ENCODE peak calls at places on chromosomes 1 and 21, in ten cellular contexts. G is ascending aorta, P is ovary, L is body of pancreas, W is breast epithelium, N is tibial nerve, M is Karpas-422, I is small intestine, Y is mesendoderm, R is Panc1. J is an unnamed sample. For H3K4me1, the result is how much of the 10 kb centered on the place peaks cover.

GRCh38 chr1:221913351-221913750 is 171.5 kb upstream of the DUSP10 start:
- DNase-seq in G (no peak), P (no peak), L (no peak), W (no peak), N (no peak), M (no peak), I (no peak), Y (no peak), R (no peak), J (no peak)

GRCh38 chr1:25468037-25468436 is 37.3 kb downstream of the MACO1 start:
- DNase-seq in G (no peak), P (no peak), L (peak), W (no peak), N (no peak), M (no peak), I (no peak), Y (no peak), R (no peak), J (no peak)

GRCh38 chr1:13803546-13804239 is 103.7 kb downstream of the PRDM2 start:
- DNase-seq in G (no peak), P (no peak), L (no peak), W (no peak), N (no peak), M (no peak), I (no peak), Y (peak), R (no peak), J (no peak)

GRCh38 chr1:73803380-73803779 is 394.6 kb downstream of the LRRIQ3 start:
- DNase-seq in G (no peak), P (no peak), L (no peak), W (no peak), N (no peak), M (no peak), I (peak), Y (no peak), R (no peak), J (no peak)

GRCh38 chr1:25688390-25689119 is 72.0 kb downstream of the MAN1C1 start:
- DNase-seq in G (no peak), P (no peak), L (no peak), W (no peak), N (no peak), M (no peak), I (peak), Y (no peak), R (no peak), J (no peak)

GRCh38 chr1:50265790-50266314 is 157.1 kb downstream of the ELAVL4 start:
- DNase-seq in G (no peak), P (no peak), L (no peak), W (peak), N (peak), M (no peak), I (no peak), Y (peak), R (no peak), J (no peak)

GRCh38 chr21:41753001-41753725 is 13.7 kb downstream of the RIPK4 start:
- DNase-seq in G (no peak), P (no peak), L (no peak), W (no peak), N (no peak), M (no peak), I (no peak), Y (no peak), R (no peak), J (no peak)

GRCh38 chr1:18396247-18396646 is 84.5 kb upstream of the KLHDC7A start:
- DNase-seq in G (no peak), P (no peak), L (no peak), W (no peak), N (no peak), M (no peak), I (no peak), Y (no peak), R (no peak), J (no peak)

GRCh38 chr1:62790716-62791115 is 6.8 kb downstream of the ATG4C start:
- DNase-seq in G (no peak), P (no peak), L (no peak), W (no peak), N (no peak), M (no peak), I (no peak), Y (no peak), R (no peak), J (no peak)

GRCh38 chr1:217525773-217526490 is 105.0 kb downstream of the GPATCH2 start:
- DNase-seq in G (no peak), P (no peak), L (no peak), W (no peak), N (no peak), M (no peak), I (no peak), Y (no peak), R (no peak), J (no peak)

GRCh38 chr1:214537219-214537618 is 14.2 kb downstream of the PTPN14 start:
- DNase-seq in G (no peak), P (no peak), L (no peak), W (no peak), N (no peak), M (no peak), I (no peak), Y (no peak), R (no peak), J (no peak)

DNA sequence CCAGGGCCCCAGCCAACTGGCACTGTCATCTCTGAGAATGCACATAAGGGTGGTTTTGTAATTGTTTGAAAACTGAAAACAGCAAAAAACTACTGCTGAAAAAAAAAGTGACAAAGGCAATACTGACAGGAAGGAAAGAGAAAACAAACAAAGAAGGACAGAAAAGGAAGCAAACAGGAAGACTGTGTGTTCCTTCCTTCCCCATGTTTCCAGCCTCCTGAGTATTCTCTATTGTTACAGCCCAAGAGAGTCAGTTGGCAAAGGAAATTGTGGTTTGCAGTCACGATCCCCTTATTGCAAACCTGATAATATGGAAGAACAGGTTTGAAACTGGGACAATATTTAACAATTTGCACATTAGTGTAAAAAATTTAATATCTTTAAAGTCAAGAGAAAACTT is 1177.6 kb downstream of the PLA2G4A start:
- DNase-seq in G (no peak), P (no peak), L (no peak), W (no peak), N (no peak), M (no peak), I (no peak), Y (no peak), R (no peak), J (no peak)
- H3K27ac ChIP-seq in G (no peak), P (no peak), L (no peak), W (no peak), N (no peak), M (no peak), I (no peak), Y (no peak), R (no peak), J (no peak)

GRCh38 chr1:204464701-204465100 is 29.9 kb downstream of the PIK3C2B start:
- DNase-seq in G (no peak), P (no peak), L (no peak), W (no peak), N (no peak), M (no peak), I (no peak), Y (no peak), R (no peak), J (no peak)
- H3K4me1 ChIP-seq in G (half or more), P (under half), L (under half), W (under half), N (under half), M (under half), I (under half), Y (under half), R (under half), J (under half)

GRCh38 chr1:157240495-157241184 is 102.4 kb upstream of the ETV3 start:
- DNase-seq in G (no peak), P (no peak), L (peak), W (no peak), N (no peak), M (no peak), I (peak), Y (peak), R (no peak), J (no peak)

GRCh38 chr1:157237522-157237921 is 99.3 kb upstream of the ETV3 start:
- DNase-seq in G (no peak), P (no peak), L (no peak), W (no peak), N (no peak), M (no peak), I (no peak), Y (no peak), R (no peak), J (no peak)

GRCh38 chr1:157239936-157240335 is 101.7 kb upstream of the ETV3 start:
- DNase-seq in G (no peak), P (no peak), L (no peak), W (no peak), N (no peak), M (no peak), I (no peak), Y (no peak), R (no peak), J (no peak)

GRCh38 chr1:157245823-157246222 is 107.6 kb upstream of the ETV3 start:
- DNase-seq in G (no peak), P (no peak), L (no peak), W (no peak), N (no peak), M (no peak), I (no peak), Y (no peak), R (no peak), J (no peak)

GRCh38 chr1:157241185-157241538 is 103.0 kb upstream of the ETV3 start:
- DNase-seq in G (no peak), P (no peak), L (no peak), W (no peak), N (no peak), M (no peak), I (no peak), Y (no peak), R (no peak), J (no peak)
- H3K4me3 ChIP-seq in G (no peak), P (no peak), L (no peak), W (no peak), N (no peak), M (no peak), I (no peak), Y (no peak), R (no peak), J (no peak)

DNA sequence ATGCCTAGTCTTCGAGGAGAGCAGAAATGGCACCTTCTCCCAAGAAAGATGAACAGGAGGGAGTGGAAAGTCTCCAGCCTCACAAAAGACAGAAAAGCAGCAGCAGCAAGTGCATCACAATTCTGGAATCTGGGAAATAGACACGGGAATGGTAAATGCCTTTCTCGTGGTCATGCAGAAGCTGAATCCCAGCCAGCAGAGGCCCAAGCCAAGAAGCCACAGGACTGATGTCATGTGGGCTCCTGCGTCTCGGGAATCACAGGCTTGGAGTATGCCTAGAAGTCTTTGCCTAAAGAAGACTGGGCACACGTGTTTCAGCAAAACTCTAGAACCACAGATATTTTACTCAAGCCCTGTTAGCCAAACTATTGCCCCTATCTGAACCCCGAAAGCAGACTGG is 260.3 kb upstream of the PLD5 start:
- DNase-seq in G (no peak), P (no peak), L (no peak), W (peak), N (no peak), M (no peak), I (no peak), Y (no peak), R (no peak), J (no peak)
- H3K27ac ChIP-seq in G (no peak), P (no peak), L (no peak), W (no peak), N (no peak), M (no peak), I (no peak), Y (no peak), R (no peak), J (no peak)

GRCh38 chr1:33032126-33032869 is 4.4 kb downstream of the AK2 start:
- DNase-seq in G (no peak), P (no peak), L (no peak), W (no peak), N (no peak), M (no peak), I (no peak), Y (no peak), R (no peak), J (no peak)

GRCh38 chr1:33031506-33031905 is 5.2 kb downstream of the AK2 start:
- DNase-seq in G (no peak), P (no peak), L (no peak), W (no peak), N (no peak), M (no peak), I (no peak), Y (no peak), R (no peak), J (no peak)

GRCh38 chr1:33039840-33040239 is 3.2 kb upstream of the AK2 start:
- DNase-seq in G (no peak), P (no peak), L (no peak), W (no peak), N (no peak), M (peak), I (no peak), Y (no peak), R (no peak), J (no peak)

GRCh38 chr1:33036526-33037503 is at the start of gene AK2:
- DNase-seq in G (peak), P (peak), L (peak), W (peak), N (peak), M (peak), I (peak), Y (peak), R (peak), J (peak)

DNA sequence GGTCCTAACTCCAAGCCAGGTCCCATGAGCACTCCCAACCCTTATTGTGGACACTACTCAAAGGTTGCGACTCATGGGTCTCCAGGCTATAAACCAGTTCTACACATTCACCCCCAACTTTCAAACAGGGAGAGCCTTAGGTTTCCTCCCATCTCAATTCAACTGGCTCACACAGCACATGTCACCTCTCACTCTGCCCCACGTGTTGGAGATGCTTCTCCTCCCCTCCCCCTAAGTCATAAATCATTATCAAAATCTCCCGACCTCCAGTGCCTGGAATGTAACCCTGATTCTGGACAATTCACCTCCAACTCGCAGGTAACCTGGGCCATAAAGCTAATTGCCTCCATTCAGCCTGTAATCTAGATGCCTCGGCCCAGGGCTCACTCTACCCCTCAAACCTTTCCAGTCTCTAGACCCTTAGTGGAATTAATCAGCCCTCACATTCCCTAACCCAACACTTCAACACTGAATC is 595 bp downstream of the AK2 start:
- DNase-seq in G (no peak), P (no peak), L (no peak), W (no peak), N (no peak), M (peak), I (peak), Y (peak), R (no peak), J (no peak)
- H3K4me1 ChIP-seq in G (under half), P (under half), L (under half), W (under half), N (under half), M (under half), I (under half), Y (under half), R (under half), J (under half)

GRCh38 chr1:115280073-115280472 is 58.0 kb downstream of the NGF start:
- DNase-seq in G (no peak), P (no peak), L (no peak), W (no peak), N (peak), M (no peak), I (no peak), Y (no peak), R (no peak), J (peak)
- H3K4me3 ChIP-seq in G (no peak), P (no peak), L (no peak), W (no peak), N (no peak), M (no peak), I (no peak), Y (no peak), R (no peak), J (no peak)

GRCh38 chr1:155121249-155121648 is 6.4 kb upstream of the EFNA1 start:
- DNase-seq in G (no peak), P (no peak), L (no peak), W (no peak), N (no peak), M (no peak), I (no peak), Y (no peak), R (no peak), J (no peak)

GRCh38 chr1:155123801-155124200 is 3.9 kb upstream of the EFNA1 start:
- DNase-seq in G (no peak), P (no peak), L (no peak), W (no peak), N (no peak), M (no peak), I (peak), Y (no peak), R (no peak), J (peak)

GRCh38 chr1:155117610-155118009 is 10.1 kb upstream of the EFNA1 start:
- DNase-seq in G (no peak), P (no peak), L (no peak), W (no peak), N (no peak), M (no peak), I (peak), Y (no peak), R (no peak), J (no peak)

GRCh38 chr1:155122308-155122707 is 5.4 kb upstream of the EFNA1 start:
- DNase-seq in G (no peak), P (no peak), L (no peak), W (no peak), N (no peak), M (no peak), I (no peak), Y (no peak), R (no peak), J (no peak)

DNA sequence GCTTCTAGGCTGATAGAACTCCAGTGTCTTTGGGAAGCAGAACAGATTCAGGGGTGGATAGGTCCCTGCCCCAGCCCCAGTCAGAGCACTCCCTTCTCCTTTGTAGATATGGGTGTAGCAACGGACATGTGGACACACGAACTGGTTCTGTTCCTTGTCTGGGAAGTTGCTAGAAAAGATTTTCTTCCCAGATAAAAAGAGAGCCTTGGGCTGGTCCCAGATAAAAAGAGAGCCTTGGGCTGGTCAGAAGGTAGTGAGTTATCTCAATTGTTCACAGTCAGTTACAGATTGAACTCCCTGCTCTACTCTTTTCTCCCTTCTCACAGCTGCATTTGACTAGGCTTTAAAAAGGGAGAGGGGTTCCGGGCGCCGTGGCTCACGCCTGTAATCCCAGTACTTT is 7.4 kb upstream of the EFNA1 start:
- DNase-seq in G (no peak), P (no peak), L (no peak), W (no peak), N (no peak), M (no peak), I (peak), Y (no peak), R (no peak), J (no peak)
- H3K27ac ChIP-seq in G (no peak), P (no peak), L (no peak), W (peak), N (no peak), M (no peak), I (no peak), Y (no peak), R (no peak), J (no peak)

DNA sequence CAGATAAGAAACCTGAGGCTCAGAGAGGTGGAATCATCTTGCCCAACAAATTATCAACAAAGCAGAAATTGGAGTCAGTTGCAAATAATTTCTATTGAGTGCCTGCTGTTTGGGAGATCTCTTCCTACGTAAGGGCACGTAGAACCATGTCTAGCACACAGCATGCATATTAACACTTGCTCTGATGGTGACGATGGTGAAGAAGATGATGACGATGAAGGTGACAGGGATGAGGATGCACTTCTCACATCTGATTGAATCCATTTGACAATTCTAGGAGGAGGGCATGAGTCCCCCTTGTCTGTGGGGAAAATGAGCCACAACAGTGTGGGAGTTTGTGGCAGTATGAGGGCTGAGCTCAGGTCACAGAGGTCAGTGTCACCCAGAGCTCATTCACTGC is 183.6 kb downstream of the HIVEP3 start:
- DNase-seq in G (no peak), P (no peak), L (no peak), W (no peak), N (no peak), M (no peak), I (no peak), Y (no peak), R (no peak), J (no peak)
- H3K4me1 ChIP-seq in G (under half), P (under half), L (under half), W (under half), N (under half), M (under half), I (under half), Y (under half), R (under half), J (under half)

J was measured in SJSA1.